ENCODE peak calls at places on chromosomes 13 and 19, in four cellular contexts. One of them, this sample, is unnamed.

GRCh38 chr13:36356058-36356457 is 9.9 kb upstream of the SPART start:
- DNase-seq in HFF-Myc: no peak
- DNase-seq in NCI-H510A treated with DMSO at 0.1 percent for 48 hours: no peak
- DNase-seq in stimulated activated CD4-positive, alpha-beta T cell treated with anti-CD3 and anti-CD28 coated beads, Interleukin-4, amount 100 ng/mL, for 24 hours: no peak
- DNase-seq in this sample: no peak

GRCh38 chr13:51524846-51525566 is 59.3 kb upstream of the WDFY2 start:
- DNase-seq in stimulated activated CD4-positive, alpha-beta T cell treated with anti-CD3 and anti-CD28 coated beads, Interleukin-4, amount 100 ng/mL, for 24 hours: no peak
- DNase-seq in NCI-H510A treated with DMSO at 0.1 percent for 48 hours: no peak
- DNase-seq in HFF-Myc: no peak
- DNase-seq in this sample: no peak

GRCh38 chr19:31592456-31592855 is 243.2 kb upstream of the TSHZ3 start:
- DNase-seq in NCI-H510A treated with DMSO at 0.1 percent for 48 hours: no peak
- DNase-seq in stimulated activated CD4-positive, alpha-beta T cell treated with anti-CD3 and anti-CD28 coated beads, Interleukin-4, amount 100 ng/mL, for 24 hours: no peak
- DNase-seq in HFF-Myc: no peak
- DNase-seq in this sample: no peak

GRCh38 chr13:46184277-46184699 is 2.3 kb upstream of the LCP1 start:
- DNase-seq in NCI-H510A treated with DMSO at 0.1 percent for 48 hours: no peak
- DNase-seq in HFF-Myc: no peak
- DNase-seq in stimulated activated CD4-positive, alpha-beta T cell treated with anti-CD3 and anti-CD28 coated beads, Interleukin-4, amount 100 ng/mL, for 24 hours: peak
- DNase-seq in this sample: no peak

GRCh38 chr19:8396563-8397203 is 6.5 kb downstream of the RAB11B start:
- DNase-seq in NCI-H510A treated with DMSO at 0.1 percent for 48 hours: peak
- DNase-seq in HFF-Myc: peak
- DNase-seq in stimulated activated CD4-positive, alpha-beta T cell treated with anti-CD3 and anti-CD28 coated beads, Interleukin-4, amount 100 ng/mL, for 24 hours: peak
- DNase-seq in this sample: no peak

GRCh38 chr19:51702754-51703654 is 9.9 kb downstream of the SPACA6 start:
- DNase-seq in HFF-Myc: no peak
- DNase-seq in stimulated activated CD4-positive, alpha-beta T cell treated with anti-CD3 and anti-CD28 coated beads, Interleukin-4, amount 100 ng/mL, for 24 hours: no peak
- DNase-seq in NCI-H510A treated with DMSO at 0.1 percent for 48 hours: no peak
- DNase-seq in this sample: no peak

GRCh38 chr19:289651-290538 is 1.3 kb downstream of the PLPP2 start:
- DNase-seq in stimulated activated CD4-positive, alpha-beta T cell treated with anti-CD3 and anti-CD28 coated beads, Interleukin-4, amount 100 ng/mL, for 24 hours: peak
- DNase-seq in NCI-H510A treated with DMSO at 0.1 percent for 48 hours: peak
- DNase-seq in HFF-Myc: peak
- DNase-seq in this sample: no peak

GRCh38 chr13:65597839-65598818 is 1632.0 kb downstream of the PCDH9 start:
- DNase-seq in stimulated activated CD4-positive, alpha-beta T cell treated with anti-CD3 and anti-CD28 coated beads, Interleukin-4, amount 100 ng/mL, for 24 hours: no peak
- DNase-seq in HFF-Myc: no peak
- DNase-seq in NCI-H510A treated with DMSO at 0.1 percent for 48 hours: no peak
- DNase-seq in this sample: peak

GRCh38 chr19:43471091-43471490 is 5.7 kb upstream of the LYPD3 start:
- DNase-seq in NCI-H510A treated with DMSO at 0.1 percent for 48 hours: no peak
- DNase-seq in stimulated activated CD4-positive, alpha-beta T cell treated with anti-CD3 and anti-CD28 coated beads, Interleukin-4, amount 100 ng/mL, for 24 hours: no peak
- DNase-seq in HFF-Myc: no peak
- DNase-seq in this sample: no peak

GRCh38 chr19:2984196-2984490 is 6.8 kb downstream of the TLE6 start:
- DNase-seq in stimulated activated CD4-positive, alpha-beta T cell treated with anti-CD3 and anti-CD28 coated beads, Interleukin-4, amount 100 ng/mL, for 24 hours: no peak
- DNase-seq in NCI-H510A treated with DMSO at 0.1 percent for 48 hours: no peak
- DNase-seq in HFF-Myc: no peak
- DNase-seq in this sample: no peak

GRCh38 chr13:87356314-87356713 is 314.9 kb upstream of the SLITRK5 start:
- DNase-seq in NCI-H510A treated with DMSO at 0.1 percent for 48 hours: peak
- DNase-seq in HFF-Myc: no peak
- DNase-seq in stimulated activated CD4-positive, alpha-beta T cell treated with anti-CD3 and anti-CD28 coated beads, Interleukin-4, amount 100 ng/mL, for 24 hours: no peak
- DNase-seq in this sample: no peak

GRCh38 chr19:38745316-38745715 is 1.0 kb upstream of the CAPN12 start:
- DNase-seq in NCI-H510A treated with DMSO at 0.1 percent for 48 hours: no peak
- DNase-seq in HFF-Myc: no peak
- DNase-seq in stimulated activated CD4-positive, alpha-beta T cell treated with anti-CD3 and anti-CD28 coated beads, Interleukin-4, amount 100 ng/mL, for 24 hours: no peak
- DNase-seq in this sample: no peak

GRCh38 chr19:29519146-29519545 is 6.6 kb upstream of the VSTM2B start:
- DNase-seq in stimulated activated CD4-positive, alpha-beta T cell treated with anti-CD3 and anti-CD28 coated beads, Interleukin-4, amount 100 ng/mL, for 24 hours: no peak
- DNase-seq in HFF-Myc: no peak
- DNase-seq in NCI-H510A treated with DMSO at 0.1 percent for 48 hours: no peak
- DNase-seq in this sample: no peak

GRCh38 chr13:44818428-44818827 is 170.8 kb downstream of the NUFIP1 start:
- DNase-seq in NCI-H510A treated with DMSO at 0.1 percent for 48 hours: no peak
- DNase-seq in stimulated activated CD4-positive, alpha-beta T cell treated with anti-CD3 and anti-CD28 coated beads, Interleukin-4, amount 100 ng/mL, for 24 hours: no peak
- DNase-seq in HFF-Myc: no peak
- DNase-seq in this sample: no peak

GRCh38 chr19:55677572-55678028 is 2.6 kb downstream of the EPN1 start:
- DNase-seq in NCI-H510A treated with DMSO at 0.1 percent for 48 hours: no peak
- DNase-seq in stimulated activated CD4-positive, alpha-beta T cell treated with anti-CD3 and anti-CD28 coated beads, Interleukin-4, amount 100 ng/mL, for 24 hours: no peak
- DNase-seq in HFF-Myc: no peak
- DNase-seq in this sample: no peak

GRCh38 chr13:95253033-95253432 is 48.2 kb downstream of the ABCC4 start:
- DNase-seq in HFF-Myc: no peak
- DNase-seq in NCI-H510A treated with DMSO at 0.1 percent for 48 hours: no peak
- DNase-seq in stimulated activated CD4-positive, alpha-beta T cell treated with anti-CD3 and anti-CD28 coated beads, Interleukin-4, amount 100 ng/mL, for 24 hours: no peak
- DNase-seq in this sample: no peak

GRCh38 chr13:40993119-40993518 is 26.0 kb downstream of the ELF1 start:
- DNase-seq in stimulated activated CD4-positive, alpha-beta T cell treated with anti-CD3 and anti-CD28 coated beads, Interleukin-4, amount 100 ng/mL, for 24 hours: no peak
- DNase-seq in HFF-Myc: no peak
- DNase-seq in NCI-H510A treated with DMSO at 0.1 percent for 48 hours: peak
- DNase-seq in this sample: no peak

GRCh38 chr19:6686628-6686975 is 16.6 kb upstream of the TNFSF14 start:
- DNase-seq in stimulated activated CD4-positive, alpha-beta T cell treated with anti-CD3 and anti-CD28 coated beads, Interleukin-4, amount 100 ng/mL, for 24 hours: no peak
- DNase-seq in NCI-H510A treated with DMSO at 0.1 percent for 48 hours: no peak
- DNase-seq in HFF-Myc: no peak
- DNase-seq in this sample: no peak

GRCh38 chr13:25541434-25542123 is 169.8 kb downstream of the ATP8A2 start:
- DNase-seq in NCI-H510A treated with DMSO at 0.1 percent for 48 hours: no peak
- DNase-seq in stimulated activated CD4-positive, alpha-beta T cell treated with anti-CD3 and anti-CD28 coated beads, Interleukin-4, amount 100 ng/mL, for 24 hours: no peak
- DNase-seq in HFF-Myc: no peak
- DNase-seq in this sample: no peak

GRCh38 chr19:15417699-15418098 is 1.1 kb downstream of the AKAP8L start:
- DNase-seq in stimulated activated CD4-positive, alpha-beta T cell treated with anti-CD3 and anti-CD28 coated beads, Interleukin-4, amount 100 ng/mL, for 24 hours: no peak
- DNase-seq in HFF-Myc: no peak
- DNase-seq in NCI-H510A treated with DMSO at 0.1 percent for 48 hours: no peak
- DNase-seq in this sample: no peak

GRCh38 chr13:114222461-114222968 is 12.2 kb upstream of the CDC16 start:
- DNase-seq in NCI-H510A treated with DMSO at 0.1 percent for 48 hours: peak
- DNase-seq in HFF-Myc: no peak
- DNase-seq in stimulated activated CD4-positive, alpha-beta T cell treated with anti-CD3 and anti-CD28 coated beads, Interleukin-4, amount 100 ng/mL, for 24 hours: no peak
- DNase-seq in this sample: no peak

GRCh38 chr13:101390461-101390860 is 25.8 kb downstream of the NALCN start:
- DNase-seq in HFF-Myc: peak
- DNase-seq in NCI-H510A treated with DMSO at 0.1 percent for 48 hours: no peak
- DNase-seq in stimulated activated CD4-positive, alpha-beta T cell treated with anti-CD3 and anti-CD28 coated beads, Interleukin-4, amount 100 ng/mL, for 24 hours: no peak
- DNase-seq in this sample: peak

GRCh38 chr13:79779761-79780160 is 298.8 kb downstream of the NDFIP2 start:
- DNase-seq in NCI-H510A treated with DMSO at 0.1 percent for 48 hours: no peak
- DNase-seq in HFF-Myc: no peak
- DNase-seq in stimulated activated CD4-positive, alpha-beta T cell treated with anti-CD3 and anti-CD28 coated beads, Interleukin-4, amount 100 ng/mL, for 24 hours: no peak
- DNase-seq in this sample: no peak

GRCh38 chr13:42492372-42492920 is 81.5 kb upstream of the TNFSF11 start:
- DNase-seq in NCI-H510A treated with DMSO at 0.1 percent for 48 hours: no peak
- DNase-seq in stimulated activated CD4-positive, alpha-beta T cell treated with anti-CD3 and anti-CD28 coated beads, Interleukin-4, amount 100 ng/mL, for 24 hours: no peak
- DNase-seq in HFF-Myc: no peak
- DNase-seq in this sample: no peak

GRCh38 chr19:1455336-1456120 is 5.6 kb downstream of the APC2 start:
- DNase-seq in HFF-Myc: no peak
- DNase-seq in NCI-H510A treated with DMSO at 0.1 percent for 48 hours: no peak
- DNase-seq in stimulated activated CD4-positive, alpha-beta T cell treated with anti-CD3 and anti-CD28 coated beads, Interleukin-4, amount 100 ng/mL, for 24 hours: peak
- DNase-seq in this sample: no peak

GRCh38 chr19:28292822-28293500 is 920.0 kb downstream of the UQCRFS1 start:
- DNase-seq in NCI-H510A treated with DMSO at 0.1 percent for 48 hours: no peak
- DNase-seq in HFF-Myc: no peak
- DNase-seq in stimulated activated CD4-positive, alpha-beta T cell treated with anti-CD3 and anti-CD28 coated beads, Interleukin-4, amount 100 ng/mL, for 24 hours: no peak
- DNase-seq in this sample: no peak

GRCh38 chr19:33435706-33436359 is 62.3 kb downstream of the CEBPG start:
- DNase-seq in stimulated activated CD4-positive, alpha-beta T cell treated with anti-CD3 and anti-CD28 coated beads, Interleukin-4, amount 100 ng/mL, for 24 hours: no peak
- DNase-seq in NCI-H510A treated with DMSO at 0.1 percent for 48 hours: no peak
- DNase-seq in HFF-Myc: no peak
- DNase-seq in this sample: no peak

GRCh38 chr13:43303040-43303729 is 279.8 kb downstream of the DNAJC15 start:
- DNase-seq in HFF-Myc: peak
- DNase-seq in NCI-H510A treated with DMSO at 0.1 percent for 48 hours: peak
- DNase-seq in stimulated activated CD4-positive, alpha-beta T cell treated with anti-CD3 and anti-CD28 coated beads, Interleukin-4, amount 100 ng/mL, for 24 hours: no peak
- DNase-seq in this sample: no peak

GRCh38 chr19:17113127-17113785 is 37.7 kb downstream of the MYO9B start:
- DNase-seq in stimulated activated CD4-positive, alpha-beta T cell treated with anti-CD3 and anti-CD28 coated beads, Interleukin-4, amount 100 ng/mL, for 24 hours: no peak
- DNase-seq in NCI-H510A treated with DMSO at 0.1 percent for 48 hours: no peak
- DNase-seq in HFF-Myc: no peak
- DNase-seq in this sample: no peak

GRCh38 chr13:48626726-48627451 is 26.8 kb upstream of the CYSLTR2 start:
- DNase-seq in stimulated activated CD4-positive, alpha-beta T cell treated with anti-CD3 and anti-CD28 coated beads, Interleukin-4, amount 100 ng/mL, for 24 hours: no peak
- DNase-seq in HFF-Myc: no peak
- DNase-seq in NCI-H510A treated with DMSO at 0.1 percent for 48 hours: no peak
- DNase-seq in this sample: no peak

GRCh38 chr19:23314505-23315241 is 64.5 kb upstream of the ZNF724 start:
- DNase-seq in NCI-H510A treated with DMSO at 0.1 percent for 48 hours: no peak
- DNase-seq in stimulated activated CD4-positive, alpha-beta T cell treated with anti-CD3 and anti-CD28 coated beads, Interleukin-4, amount 100 ng/mL, for 24 hours: no peak
- DNase-seq in HFF-Myc: no peak
- DNase-seq in this sample: no peak

GRCh38 chr13:43492281-43492680 is 294.5 kb downstream of the ENOX1 start:
- DNase-seq in NCI-H510A treated with DMSO at 0.1 percent for 48 hours: no peak
- DNase-seq in stimulated activated CD4-positive, alpha-beta T cell treated with anti-CD3 and anti-CD28 coated beads, Interleukin-4, amount 100 ng/mL, for 24 hours: no peak
- DNase-seq in HFF-Myc: no peak
- DNase-seq in this sample: no peak

GRCh38 chr19:17473041-17473440 is 2.7 kb downstream of the SLC27A1 start:
- DNase-seq in stimulated activated CD4-positive, alpha-beta T cell treated with anti-CD3 and anti-CD28 coated beads, Interleukin-4, amount 100 ng/mL, for 24 hours: no peak
- DNase-seq in HFF-Myc: peak
- DNase-seq in NCI-H510A treated with DMSO at 0.1 percent for 48 hours: no peak
- DNase-seq in this sample: no peak

GRCh38 chr19:43784251-43784980 is 3.6 kb upstream of the KCNN4 start:
- DNase-seq in NCI-H510A treated with DMSO at 0.1 percent for 48 hours: no peak
- DNase-seq in stimulated activated CD4-positive, alpha-beta T cell treated with anti-CD3 and anti-CD28 coated beads, Interleukin-4, amount 100 ng/mL, for 24 hours: peak
- DNase-seq in HFF-Myc: peak
- DNase-seq in this sample: no peak

GRCh38 chr13:77979721-77980377 is 61.2 kb upstream of the EDNRB start:
- DNase-seq in stimulated activated CD4-positive, alpha-beta T cell treated with anti-CD3 and anti-CD28 coated beads, Interleukin-4, amount 100 ng/mL, for 24 hours: no peak
- DNase-seq in NCI-H510A treated with DMSO at 0.1 percent for 48 hours: no peak
- DNase-seq in HFF-Myc: no peak
- DNase-seq in this sample: no peak

This sample was measured in BJ.